ENCODE peak calls at places on chromosomes 12 and 14, in five cellular contexts. One of them, this sample, is unnamed.

GRCh38 chr14:77574446-77575125 is 41.9 kb downstream of the SPTLC2 start:
- DNase-seq in GM12878: no peak
- DNase-seq in endothelial cell of umbilical vein: no peak
- DNase-seq in GM23338: no peak
- DNase-seq in stomach: no peak
- DNase-seq in this sample: no peak

GRCh38 chr12:26402648-26403047 is 207.3 kb downstream of the SSPN start:
- DNase-seq in endothelial cell of umbilical vein: no peak
- DNase-seq in stomach: peak
- DNase-seq in GM23338: peak
- DNase-seq in GM12878: no peak
- DNase-seq in this sample: peak

GRCh38 chr12:44154128-44154527 is 318.2 kb downstream of the TMEM117 start:
- DNase-seq in GM23338: no peak
- DNase-seq in GM12878: no peak
- DNase-seq in stomach: no peak
- DNase-seq in endothelial cell of umbilical vein: no peak
- DNase-seq in this sample: no peak

GRCh38 chr12:92987846-92988621 is 58.9 kb upstream of the EEA1 start:
- DNase-seq in stomach: no peak
- DNase-seq in endothelial cell of umbilical vein: peak
- DNase-seq in GM12878: peak
- DNase-seq in GM23338: peak
- DNase-seq in this sample: peak

GRCh38 chr12:51281202-51281924 is 11.1 kb upstream of the SMAGP start:
- DNase-seq in stomach: no peak
- DNase-seq in GM23338: no peak
- DNase-seq in endothelial cell of umbilical vein: no peak
- DNase-seq in GM12878: no peak
- DNase-seq in this sample: no peak

GRCh38 chr12:57237653-57237951 is 8.1 kb downstream of the SHMT2 start:
- DNase-seq in GM23338: peak
- DNase-seq in stomach: no peak
- DNase-seq in GM12878: no peak
- DNase-seq in endothelial cell of umbilical vein: no peak
- DNase-seq in this sample: no peak

GRCh38 chr14:64117671-64118402 is 176.3 kb downstream of the ESR2 start:
- DNase-seq in GM23338: no peak
- DNase-seq in endothelial cell of umbilical vein: no peak
- DNase-seq in GM12878: no peak
- DNase-seq in stomach: peak
- DNase-seq in this sample: peak

GRCh38 chr14:59481407-59482119 is 2.6 kb downstream of the L3HYPDH start:
- DNase-seq in GM23338: no peak
- DNase-seq in stomach: no peak
- DNase-seq in GM12878: no peak
- DNase-seq in endothelial cell of umbilical vein: peak
- DNase-seq in this sample: no peak

GRCh38 chr12:107282628-107283027 is 189.3 kb upstream of the CRY1 start:
- DNase-seq in GM23338: no peak
- DNase-seq in stomach: no peak
- DNase-seq in GM12878: no peak
- DNase-seq in endothelial cell of umbilical vein: no peak
- DNase-seq in this sample: no peak

GRCh38 chr12:29164477-29165163 is 15.5 kb downstream of the FAR2 start:
- DNase-seq in endothelial cell of umbilical vein: peak
- DNase-seq in GM12878: peak
- DNase-seq in GM23338: no peak
- DNase-seq in stomach: no peak
- DNase-seq in this sample: no peak

GRCh38 chr14:104925941-104926609 is 1.4 kb downstream of the PLD4 start:
- DNase-seq in endothelial cell of umbilical vein: no peak
- DNase-seq in stomach: no peak
- DNase-seq in GM23338: no peak
- DNase-seq in GM12878: no peak
- DNase-seq in this sample: peak

GRCh38 chr14:92443741-92444140 is 69.8 kb upstream of the RIN3 start:
- DNase-seq in GM12878: no peak
- DNase-seq in GM23338: no peak
- DNase-seq in stomach: no peak
- DNase-seq in endothelial cell of umbilical vein: no peak
- DNase-seq in this sample: no peak

GRCh38 chr12:9869307-9870161 is at the start of gene CLEC2B:
- DNase-seq in GM12878: peak
- DNase-seq in endothelial cell of umbilical vein: peak
- DNase-seq in stomach: no peak
- DNase-seq in GM23338: no peak
- DNase-seq in this sample: no peak

GRCh38 chr12:96274331-96274730 is 80.2 kb downstream of the ELK3 start:
- DNase-seq in GM23338: no peak
- DNase-seq in endothelial cell of umbilical vein: no peak
- DNase-seq in stomach: no peak
- DNase-seq in GM12878: no peak
- DNase-seq in this sample: no peak

GRCh38 chr14:104436047-104436531 is 143.5 kb upstream of the C14orf180 start:
- DNase-seq in GM12878: no peak
- DNase-seq in GM23338: peak
- DNase-seq in endothelial cell of umbilical vein: peak
- DNase-seq in stomach: peak
- DNase-seq in this sample: peak

GRCh38 chr12:45986646-45987338 is 3.6 kb downstream of the SCAF11 start:
- DNase-seq in GM12878: no peak
- DNase-seq in endothelial cell of umbilical vein: no peak
- DNase-seq in stomach: no peak
- DNase-seq in GM23338: no peak
- DNase-seq in this sample: no peak

GRCh38 chr12:79298511-79298910 is 392.3 kb downstream of the PAWR start:
- DNase-seq in GM23338: no peak
- DNase-seq in GM12878: no peak
- DNase-seq in stomach: no peak
- DNase-seq in endothelial cell of umbilical vein: peak
- DNase-seq in this sample: no peak

GRCh38 chr14:52961060-52961639 is 10.3 kb upstream of the FERMT2 start:
- DNase-seq in GM12878: peak
- DNase-seq in endothelial cell of umbilical vein: peak
- DNase-seq in GM23338: peak
- DNase-seq in stomach: peak
- DNase-seq in this sample: peak

GRCh38 chr12:95674088-95674595 is 116.4 kb downstream of the NTN4 start:
- DNase-seq in GM12878: no peak
- DNase-seq in stomach: no peak
- DNase-seq in endothelial cell of umbilical vein: peak
- DNase-seq in GM23338: no peak
- DNase-seq in this sample: no peak

GRCh38 chr14:64753374-64753773 is 49.1 kb downstream of the PLEKHG3 start:
- DNase-seq in GM12878: no peak
- DNase-seq in stomach: no peak
- DNase-seq in GM23338: no peak
- DNase-seq in endothelial cell of umbilical vein: no peak
- DNase-seq in this sample: peak

GRCh38 chr12:9039397-9039977 is 50.1 kb downstream of the KLRG1 start:
- DNase-seq in GM23338: peak
- DNase-seq in GM12878: no peak
- DNase-seq in stomach: no peak
- DNase-seq in endothelial cell of umbilical vein: peak
- DNase-seq in this sample: no peak

GRCh38 chr12:124949066-124949465 is 34.6 kb upstream of the UBC start:
- DNase-seq in GM23338: no peak
- DNase-seq in endothelial cell of umbilical vein: no peak
- DNase-seq in GM12878: no peak
- DNase-seq in stomach: no peak
- DNase-seq in this sample: no peak

GRCh38 chr14:75717729-75718128 is 56.7 kb downstream of the TTLL5 start:
- DNase-seq in GM12878: no peak
- DNase-seq in stomach: peak
- DNase-seq in endothelial cell of umbilical vein: no peak
- DNase-seq in GM23338: no peak
- DNase-seq in this sample: no peak

GRCh38 chr12:95484524-95484923 is 10.6 kb downstream of the METAP2 start:
- DNase-seq in endothelial cell of umbilical vein: peak
- DNase-seq in stomach: no peak
- DNase-seq in GM12878: no peak
- DNase-seq in GM23338: no peak
- DNase-seq in this sample: no peak

GRCh38 chr14:71204231-71204630 is 297.0 kb downstream of the PCNX1 start:
- DNase-seq in stomach: no peak
- DNase-seq in GM12878: no peak
- DNase-seq in endothelial cell of umbilical vein: no peak
- DNase-seq in GM23338: no peak
- DNase-seq in this sample: no peak

GRCh38 chr12:47850153-47851084 is 30.7 kb upstream of the HDAC7 start:
- DNase-seq in endothelial cell of umbilical vein: no peak
- DNase-seq in stomach: no peak
- DNase-seq in GM23338: peak
- DNase-seq in GM12878: no peak
- DNase-seq in this sample: no peak

GRCh38 chr12:66676241-66676640 is 2.6 kb downstream of the GRIP1 start:
- DNase-seq in stomach: no peak
- DNase-seq in GM12878: no peak
- DNase-seq in endothelial cell of umbilical vein: no peak
- DNase-seq in GM23338: no peak
- DNase-seq in this sample: no peak

GRCh38 chr14:103207038-103207403 is 83.8 kb downstream of the TNFAIP2 start:
- DNase-seq in GM12878: no peak
- DNase-seq in endothelial cell of umbilical vein: no peak
- DNase-seq in stomach: peak
- DNase-seq in GM23338: peak
- DNase-seq in this sample: peak
- H3K4me3 ChIP-seq in GM12878: no peak
- H3K4me3 ChIP-seq in endothelial cell of umbilical vein: no peak
- H3K4me3 ChIP-seq in stomach: peak
- H3K4me3 ChIP-seq in GM23338: peak
- H3K4me3 ChIP-seq in this sample: peak

DNA sequence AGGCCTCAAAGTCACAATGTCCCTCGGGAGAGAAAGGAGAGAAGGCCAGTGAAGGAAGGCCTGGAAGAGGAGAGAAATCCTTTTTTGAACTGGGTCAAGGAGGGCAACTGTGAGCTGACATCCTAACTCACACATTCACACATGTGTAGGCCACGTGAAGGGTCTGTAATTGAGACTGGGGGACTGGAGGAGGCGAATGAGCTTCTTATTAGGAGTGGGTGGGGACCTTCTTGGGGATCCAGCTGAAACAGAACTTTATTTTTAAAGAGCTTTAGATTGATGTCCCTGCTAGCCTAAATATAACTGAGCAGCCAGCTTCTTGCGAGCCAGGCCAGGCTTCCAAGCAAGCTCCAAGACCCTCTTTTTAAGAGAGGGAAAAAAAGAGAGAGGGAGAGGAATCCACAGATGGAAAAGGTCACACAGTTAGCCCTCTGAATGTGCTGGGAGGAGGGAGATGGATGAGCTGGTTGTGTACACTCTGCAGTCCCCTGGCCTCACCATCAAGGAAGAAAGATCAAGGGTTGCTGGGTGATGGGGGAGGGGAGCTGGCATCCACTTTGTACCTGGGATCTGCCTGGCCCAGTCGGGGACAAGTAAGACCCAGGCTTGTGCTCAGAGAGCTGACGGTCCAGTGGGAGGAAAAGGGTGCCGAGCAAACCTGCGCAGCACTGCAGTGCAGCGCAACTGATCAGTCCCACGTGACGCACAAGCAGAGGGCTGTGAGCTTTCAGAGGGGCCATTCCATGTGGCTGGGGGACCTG is 154.6 kb downstream of the ZFP36L1 start:
- DNase-seq in stomach: no peak
- DNase-seq in GM23338: no peak
- DNase-seq in endothelial cell of umbilical vein: no peak
- DNase-seq in GM12878: no peak
- DNase-seq in this sample: no peak
- H3K27ac ChIP-seq in stomach: peak
- H3K27ac ChIP-seq in GM23338: no peak
- H3K27ac ChIP-seq in endothelial cell of umbilical vein: no peak
- H3K27ac ChIP-seq in GM12878: no peak
- H3K27ac ChIP-seq in this sample: peak

GRCh38 chr12:118312578-118312977 is 60.1 kb downstream of the TAOK3 start:
- DNase-seq in GM12878: peak
- DNase-seq in endothelial cell of umbilical vein: no peak
- DNase-seq in stomach: no peak
- DNase-seq in GM23338: no peak
- DNase-seq in this sample: no peak

GRCh38 chr12:118318703-118319102 is 54.0 kb downstream of the TAOK3 start:
- DNase-seq in GM23338: no peak
- DNase-seq in GM12878: no peak
- DNase-seq in endothelial cell of umbilical vein: no peak
- DNase-seq in stomach: no peak
- DNase-seq in this sample: no peak

GRCh38 chr12:118315821-118316220 is 56.9 kb downstream of the TAOK3 start:
- DNase-seq in GM23338: no peak
- DNase-seq in GM12878: no peak
- DNase-seq in stomach: no peak
- DNase-seq in endothelial cell of umbilical vein: no peak
- DNase-seq in this sample: no peak

GRCh38 chr12:118319627-118320026 is 53.1 kb downstream of the TAOK3 start:
- DNase-seq in endothelial cell of umbilical vein: no peak
- DNase-seq in GM12878: no peak
- DNase-seq in stomach: no peak
- DNase-seq in GM23338: no peak
- DNase-seq in this sample: no peak

DNA sequence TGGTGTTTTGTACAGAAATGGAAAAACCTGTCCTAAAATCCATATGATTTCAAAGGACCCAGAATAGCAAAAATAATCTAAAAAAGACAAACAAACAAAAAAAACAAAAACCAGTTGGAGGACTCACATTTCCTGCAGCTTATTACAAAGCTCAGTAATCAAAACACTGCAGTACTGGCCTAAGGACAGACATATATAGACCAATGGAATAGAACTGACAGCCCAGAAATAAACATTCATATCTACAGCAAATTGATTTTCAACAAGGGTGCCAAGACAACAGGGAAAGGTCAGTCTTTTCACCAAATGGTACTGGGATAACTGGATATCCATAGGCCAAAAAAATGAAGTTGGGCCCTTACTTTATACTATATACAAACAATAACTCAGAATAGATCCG is 55.0 kb downstream of the TAOK3 start:
- DNase-seq in GM23338: no peak
- DNase-seq in endothelial cell of umbilical vein: no peak
- DNase-seq in stomach: no peak
- DNase-seq in GM12878: no peak
- DNase-seq in this sample: no peak
- TF ChIP-seq POLR2AphosphoS5 in GM23338: no peak
- TF ChIP-seq POLR2AphosphoS5 in endothelial cell of umbilical vein: no peak
- TF ChIP-seq POLR2AphosphoS5 in stomach: no peak
- TF ChIP-seq POLR2AphosphoS5 in GM12878: no peak
- TF ChIP-seq POLR2AphosphoS5 in this sample: no peak

GRCh38 chr12:14953752-14954151 is 7.6 kb downstream of the ARHGDIB start:
- DNase-seq in stomach: no peak
- DNase-seq in GM12878: no peak
- DNase-seq in GM23338: no peak
- DNase-seq in endothelial cell of umbilical vein: no peak
- DNase-seq in this sample: no peak

GRCh38 chr12:14954269-14954668 is 7.1 kb downstream of the ARHGDIB start:
- DNase-seq in stomach: no peak
- DNase-seq in GM12878: no peak
- DNase-seq in endothelial cell of umbilical vein: no peak
- DNase-seq in GM23338: no peak
- DNase-seq in this sample: no peak

GRCh38 chr12:14950982-14951746 is 10.2 kb downstream of the ARHGDIB start:
- DNase-seq in endothelial cell of umbilical vein: no peak
- DNase-seq in GM23338: peak
- DNase-seq in GM12878: no peak
- DNase-seq in stomach: no peak
- DNase-seq in this sample: no peak

GRCh38 chr12:14950421-14950820 is 11.0 kb downstream of the ARHGDIB start:
- DNase-seq in GM12878: no peak
- DNase-seq in GM23338: no peak
- DNase-seq in stomach: no peak
- DNase-seq in endothelial cell of umbilical vein: no peak
- DNase-seq in this sample: no peak

GRCh38 chr12:14952295-14952995 is 9.0 kb downstream of the ARHGDIB start:
- DNase-seq in GM12878: no peak
- DNase-seq in GM23338: no peak
- DNase-seq in endothelial cell of umbilical vein: peak
- DNase-seq in stomach: no peak
- DNase-seq in this sample: no peak
- H3K4me3 ChIP-seq in GM12878: peak
- H3K4me3 ChIP-seq in GM23338: no peak
- H3K4me3 ChIP-seq in endothelial cell of umbilical vein: no peak
- H3K4me3 ChIP-seq in stomach: no peak
- H3K4me3 ChIP-seq in this sample: no peak

This sample was measured in upper lobe of left lung.